ENCODE peak calls at places on chromosomes 13 and 19, in seven cellular contexts. J, V, I, R, Z, E and X are unnamed samples.

GRCh38 chr13:72255908-72256307 is 388.9 kb upstream of the DACH1 start:
- DNase-seq in J (peak), V (no peak), I (peak), R (peak), Z (peak), E (no peak), X (peak)

GRCh38 chr13:72556945-72557344 is 170.5 kb downstream of the MZT1 start:
- DNase-seq in J (no peak), V (no peak), I (no peak), R (no peak), Z (no peak), E (no peak), X (no peak)

GRCh38 chr19:48615145-48616040 is 517 bp upstream of the FAM83E start:
- DNase-seq in J (no peak), V (no peak), I (no peak), R (no peak), Z (peak), E (no peak), X (no peak)

GRCh38 chr13:106246237-106246636 is 289.2 kb downstream of the EFNB2 start:
- DNase-seq in J (no peak), V (no peak), I (no peak), R (no peak), Z (no peak), E (no peak), X (no peak)

GRCh38 chr13:46179576-46180368 is 2.2 kb downstream of the LCP1 start:
- DNase-seq in J (no peak), V (no peak), I (no peak), R (no peak), Z (no peak), E (no peak), X (no peak)

GRCh38 chr19:5430237-5430636 is 25.0 kb upstream of the ZNRF4 start:
- DNase-seq in J (no peak), V (no peak), I (peak), R (peak), Z (peak), E (no peak), X (no peak)

GRCh38 chr19:51122112-51122981 is 2.4 kb upstream of the SIGLEC9 start:
- DNase-seq in J (no peak), V (no peak), I (no peak), R (no peak), Z (no peak), E (no peak), X (peak)

GRCh38 chr13:113628291-113629270 is 29.4 kb downstream of the ATP4B start:
- DNase-seq in J (no peak), V (no peak), I (no peak), R (no peak), Z (no peak), E (no peak), X (no peak)

GRCh38 chr13:79490326-79490725 is 9.4 kb downstream of the NDFIP2 start:
- DNase-seq in J (no peak), V (no peak), I (no peak), R (no peak), Z (no peak), E (no peak), X (no peak)

GRCh38 chr19:10566658-10567410 is 1.0 kb upstream of the KRI1 start:
- DNase-seq in J (no peak), V (no peak), I (no peak), R (no peak), Z (no peak), E (peak), X (peak)

DNA sequence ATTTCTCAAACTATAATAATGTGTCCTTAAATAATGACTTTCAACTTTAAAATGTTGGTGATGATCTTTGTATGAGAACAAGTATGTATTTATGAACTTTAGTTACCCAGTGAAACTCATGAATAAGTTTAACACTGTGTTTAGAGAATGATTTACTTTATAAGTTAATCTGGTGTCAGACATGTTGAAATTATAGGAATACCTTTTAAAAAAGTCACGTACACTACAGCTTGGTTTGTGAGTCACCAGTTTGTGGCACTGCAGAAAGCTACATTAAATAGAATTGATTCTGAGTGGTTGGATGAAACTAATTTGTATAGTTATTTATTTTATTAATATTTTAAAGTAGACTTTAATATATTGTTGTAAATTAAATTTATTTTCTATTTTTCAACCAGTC is 1366.2 kb upstream of the PCDH20 start:
- DNase-seq in J (no peak), V (peak), I (no peak), R (no peak), Z (no peak), E (no peak), X (no peak)
- H4K8ac ChIP-seq in J (no peak), V (no peak), I (no peak), R (no peak), Z (no peak), E (no peak), X (no peak)

GRCh38 chr13:86002921-86003488 is 203.8 kb upstream of the SLITRK6 start:
- DNase-seq in J (peak), V (no peak), I (no peak), R (no peak), Z (no peak), E (no peak), X (no peak)

GRCh38 chr13:85995788-85996418 is 196.7 kb upstream of the SLITRK6 start:
- DNase-seq in J (no peak), V (no peak), I (no peak), R (no peak), Z (no peak), E (no peak), X (no peak)

GRCh38 chr13:86006317-86006716 is 207.1 kb upstream of the SLITRK6 start:
- DNase-seq in J (no peak), V (no peak), I (no peak), R (no peak), Z (no peak), E (no peak), X (no peak)

GRCh38 chr13:85997587-85997986 is 198.4 kb upstream of the SLITRK6 start:
- DNase-seq in J (no peak), V (no peak), I (no peak), R (no peak), Z (no peak), E (no peak), X (peak)

GRCh38 chr13:86000546-86000945 is 201.3 kb upstream of the SLITRK6 start:
- DNase-seq in J (no peak), V (no peak), I (no peak), R (no peak), Z (no peak), E (no peak), X (no peak)
- H4K8ac ChIP-seq in J (no peak), V (no peak), I (no peak), R (no peak), Z (no peak), E (no peak), X (no peak)

DNA sequence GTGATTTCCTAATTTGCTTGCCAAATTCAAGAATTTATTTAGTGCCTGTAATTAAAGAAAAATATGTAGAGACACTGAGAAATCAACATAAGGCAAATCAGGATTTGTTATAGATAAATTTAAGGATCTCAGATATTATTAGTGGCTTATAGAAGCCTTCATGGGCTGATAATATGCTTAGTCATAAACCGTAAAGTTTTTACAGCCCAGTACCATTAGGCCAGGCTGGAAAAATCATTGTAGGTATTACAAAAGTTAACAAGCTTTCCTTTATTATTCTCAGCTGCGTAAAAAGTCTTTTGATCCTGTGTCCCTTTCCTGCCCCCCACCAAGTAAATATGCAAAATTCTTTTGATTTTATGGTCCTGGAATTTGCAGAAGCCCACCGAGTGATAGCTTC is 58.2 kb downstream of the SLITRK6 start:
- DNase-seq in J (no peak), V (no peak), I (no peak), R (no peak), Z (no peak), E (no peak), X (no peak)
- H4K8ac ChIP-seq in J (no peak), V (no peak), I (no peak), R (no peak), Z (no peak), E (no peak), X (no peak)

DNA sequence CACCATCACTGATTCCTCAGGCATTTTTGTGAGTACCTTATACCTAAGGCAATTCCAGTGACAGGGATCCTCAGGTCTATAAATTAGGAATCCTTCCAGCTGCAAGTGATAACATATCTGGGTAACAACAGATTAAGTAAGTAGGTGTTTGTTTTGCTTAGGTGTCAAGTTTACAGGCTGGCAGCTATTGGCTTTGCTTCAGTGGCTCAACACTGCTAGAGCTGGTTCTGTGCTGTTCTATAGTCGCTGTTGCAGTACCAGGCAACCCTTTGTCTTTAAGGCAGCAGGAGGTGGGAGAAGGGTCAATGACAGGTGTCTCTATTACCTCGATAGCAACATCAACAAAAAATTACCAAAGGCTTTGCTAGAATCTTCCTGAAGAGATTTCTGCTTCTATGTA is 27.0 kb downstream of the SLC10A2 start:
- DNase-seq in J (no peak), V (no peak), I (no peak), R (peak), Z (no peak), E (no peak), X (no peak)
- H4K8ac ChIP-seq in J (no peak), V (no peak), I (no peak), R (no peak), Z (no peak), E (no peak), X (no peak)